ENCODE peak calls at places on chromosomes 5 and 9, in six cellular contexts. U, L, D, K, M and N are unnamed samples.

GRCh38 chr5:172775326-172776234 is 4.6 kb upstream of the DUSP1 start:
- DNase-seq in U (peak), L (no peak), D (peak), K (peak), M (no peak), N (no peak)

GRCh38 chr9:125586173-125586512 is 120.9 kb downstream of the MAPKAP1 start:
- DNase-seq in U (peak), L (no peak), D (no peak), K (no peak), M (no peak), N (no peak)

GRCh38 chr5:181261320-181262085 is 560 bp upstream of the TRIM52 start:
- DNase-seq in U (peak), L (peak), D (peak), K (peak), M (no peak), N (peak)

GRCh38 chr9:109780453-109781033 is 545 bp downstream of the PALM2AKAP2 start:
- DNase-seq in U (no peak), L (no peak), D (peak), K (no peak), M (no peak), N (no peak)

GRCh38 chr5:76144892-76145291 is 61.7 kb downstream of the SV2C start:
- DNase-seq in U (no peak), L (no peak), D (no peak), K (no peak), M (no peak), N (no peak)

GRCh38 chr5:181163487-181164075 is 16.2 kb downstream of the OR2V2 start:
- DNase-seq in U (no peak), L (no peak), D (peak), K (no peak), M (no peak), N (no peak)

GRCh38 chr5:108529381-108529780 is 147.5 kb upstream of the FBXL17 start:
- DNase-seq in U (no peak), L (no peak), D (peak), K (no peak), M (no peak), N (no peak)

GRCh38 chr5:172090976-172091547 is 84.6 kb upstream of the FBXW11 start:
- DNase-seq in U (no peak), L (no peak), D (no peak), K (no peak), M (no peak), N (no peak)

GRCh38 chr5:150137168-150137957 is 18.3 kb downstream of the PDGFRB start:
- DNase-seq in U (no peak), L (no peak), D (peak), K (peak), M (no peak), N (no peak)